ENCODE peak calls at places on chromosomes 1 and 21, in four cellular contexts. I is H1, Q is HCT116, K is HepG2. P is an unnamed sample.

GRCh38 chr21:25831300-25831699 is 96.5 kb downstream of the GABPA start:
- DNase-seq in I (no peak), Q (no peak), K (no peak), P (no peak)

GRCh38 chr1:170568197-170568596 is 36.2 kb downstream of the GORAB start:
- DNase-seq in I (no peak), Q (no peak), K (no peak), P (no peak)

GRCh38 chr1:43864111-43865045 is 69.2 kb upstream of the ARTN start:
- DNase-seq in I (no peak), Q (no peak), K (no peak), P (peak)

GRCh38 chr1:10680487-10680886 is 116.0 kb downstream of the CASZ1 start:
- DNase-seq in I (no peak), Q (no peak), K (no peak), P (peak)

GRCh38 chr21:42234464-42235241 is 15.7 kb downstream of the ABCG1 start:
- DNase-seq in I (no peak), Q (no peak), K (peak), P (peak)

GRCh38 chr1:232130815-232131474 is 499.0 kb downstream of the SIPA1L2 start:
- DNase-seq in I (no peak), Q (no peak), K (no peak), P (no peak)

GRCh38 chr1:93537924-93538323 is 90.0 kb downstream of the FNBP1L start:
- DNase-seq in I (no peak), Q (no peak), K (no peak), P (no peak)

GRCh38 chr1:11767932-11768704 is 6.1 kb downstream of the C1orf167 start:
- DNase-seq in I (no peak), Q (no peak), K (no peak), P (no peak)

GRCh38 chr1:241551759-241552638 is 19.8 kb downstream of the KMO start:
- DNase-seq in I (no peak), Q (no peak), K (no peak), P (peak)

GRCh38 chr1:45938029-45938428 is 134.6 kb downstream of the MAST2 start:
- DNase-seq in I (no peak), Q (no peak), K (no peak), P (no peak)

GRCh38 chr1:8137406-8138244 is 111.5 kb upstream of the ERRFI1 start:
- DNase-seq in I (no peak), Q (peak), K (peak), P (no peak)

GRCh38 chr1:190416239-190416638 is 61.4 kb downstream of the BRINP3 start:
- DNase-seq in I (no peak), Q (no peak), K (no peak), P (no peak)

GRCh38 chr1:38071530-38072266 is 25.1 kb upstream of the POU3F1 start:
- DNase-seq in I (no peak), Q (no peak), K (peak), P (peak)

GRCh38 chr1:170445096-170445495 is 86.9 kb upstream of the GORAB start:
- DNase-seq in I (no peak), Q (no peak), K (no peak), P (no peak)

GRCh38 chr1:205348559-205349477 is 7.9 kb downstream of the KLHDC8A start:
- DNase-seq in I (no peak), Q (no peak), K (no peak), P (no peak)

GRCh38 chr1:94239796-94240195 is 2.4 kb upstream of the ARHGAP29 start:
- DNase-seq in I (no peak), Q (no peak), K (no peak), P (no peak)

GRCh38 chr1:72285074-72285425 is 2.7 kb upstream of the NEGR1 start:
- DNase-seq in I (no peak), Q (no peak), K (no peak), P (no peak)

GRCh38 chr1:31705080-31705866 is 1.5 kb upstream of the COL16A1 start:
- DNase-seq in I (no peak), Q (no peak), K (peak), P (peak)

GRCh38 chr21:41148798-41149197 is 19.2 kb upstream of the BACE2 start:
- DNase-seq in I (no peak), Q (no peak), K (no peak), P (no peak)

GRCh38 chr1:235011064-235011598 is 117.5 kb downstream of the TOMM20 start:
- DNase-seq in I (no peak), Q (no peak), K (no peak), P (no peak)

DNA sequence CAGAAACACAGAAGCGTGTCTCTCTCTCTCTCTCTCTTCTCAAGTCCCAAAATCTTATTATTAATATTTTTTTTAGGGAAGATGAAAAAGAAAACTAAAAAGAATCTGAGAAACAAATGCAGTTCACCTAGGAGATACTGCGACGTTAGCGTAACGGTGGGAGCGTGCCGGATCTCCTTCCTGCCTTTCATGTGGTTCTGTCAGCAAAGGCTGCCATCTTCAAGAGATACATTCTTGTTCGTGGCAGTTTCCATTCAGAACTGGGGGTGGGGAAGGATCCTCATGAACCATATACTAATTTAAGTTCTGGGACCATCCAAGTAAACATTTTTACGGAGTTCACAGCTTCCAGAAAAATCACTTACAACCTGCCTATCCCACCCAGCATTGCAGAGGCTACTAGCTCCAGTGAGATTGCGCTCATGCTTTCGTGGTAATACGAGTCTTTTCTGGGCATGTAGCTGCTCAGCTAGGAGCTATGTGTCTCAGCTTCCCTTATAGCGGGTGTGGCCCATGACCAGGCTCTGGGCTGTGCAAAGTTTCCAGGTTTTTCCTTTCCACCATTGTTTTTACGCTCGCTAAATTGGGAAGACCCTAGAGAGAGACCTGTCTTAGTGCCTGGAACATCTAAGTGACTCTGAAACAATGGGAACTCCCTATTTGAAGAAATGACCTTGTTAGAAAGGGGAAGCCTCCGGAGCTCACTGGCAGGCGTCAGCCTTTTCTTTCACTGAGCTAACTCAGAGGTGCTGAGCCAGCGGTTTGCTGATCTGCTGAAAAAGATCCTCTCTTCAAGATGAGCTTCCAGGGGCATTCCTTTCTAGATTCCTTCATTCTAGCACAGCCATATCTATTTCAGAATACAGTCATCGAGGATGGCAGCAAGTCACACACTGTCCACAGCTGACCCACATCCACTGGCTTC is 17.3 kb downstream of the SLAMF1 start:
- DNase-seq in I (no peak), Q (no peak), K (no peak), P (no peak)
- TF ChIP-seq FOSL1 in I (no peak), Q (no peak), K (no peak), P (no peak)

DNA sequence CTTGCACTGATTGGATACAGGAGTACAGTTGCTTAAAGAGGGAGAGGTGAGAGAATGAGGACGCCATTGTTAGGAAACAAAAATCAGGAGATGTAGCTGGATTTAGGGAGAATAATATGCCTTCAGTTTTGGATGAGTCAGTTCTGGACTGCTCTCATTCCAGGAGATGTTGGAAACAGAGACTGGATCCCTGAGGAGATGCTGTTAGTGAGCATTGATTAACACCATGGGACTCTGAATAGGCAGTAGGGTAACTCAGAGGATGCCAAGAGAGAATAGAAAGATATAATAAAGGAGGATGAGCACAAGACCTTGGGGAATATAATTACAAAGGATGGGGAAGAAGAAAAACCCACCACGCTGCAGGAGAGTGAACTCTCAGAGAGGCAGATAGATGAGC is 10.3 kb downstream of the KCNJ15 start:
- DNase-seq in I (no peak), Q (no peak), K (no peak), P (no peak)
- TF ChIP-seq FOSL1 in I (no peak), Q (no peak), K (no peak), P (no peak)

DNA sequence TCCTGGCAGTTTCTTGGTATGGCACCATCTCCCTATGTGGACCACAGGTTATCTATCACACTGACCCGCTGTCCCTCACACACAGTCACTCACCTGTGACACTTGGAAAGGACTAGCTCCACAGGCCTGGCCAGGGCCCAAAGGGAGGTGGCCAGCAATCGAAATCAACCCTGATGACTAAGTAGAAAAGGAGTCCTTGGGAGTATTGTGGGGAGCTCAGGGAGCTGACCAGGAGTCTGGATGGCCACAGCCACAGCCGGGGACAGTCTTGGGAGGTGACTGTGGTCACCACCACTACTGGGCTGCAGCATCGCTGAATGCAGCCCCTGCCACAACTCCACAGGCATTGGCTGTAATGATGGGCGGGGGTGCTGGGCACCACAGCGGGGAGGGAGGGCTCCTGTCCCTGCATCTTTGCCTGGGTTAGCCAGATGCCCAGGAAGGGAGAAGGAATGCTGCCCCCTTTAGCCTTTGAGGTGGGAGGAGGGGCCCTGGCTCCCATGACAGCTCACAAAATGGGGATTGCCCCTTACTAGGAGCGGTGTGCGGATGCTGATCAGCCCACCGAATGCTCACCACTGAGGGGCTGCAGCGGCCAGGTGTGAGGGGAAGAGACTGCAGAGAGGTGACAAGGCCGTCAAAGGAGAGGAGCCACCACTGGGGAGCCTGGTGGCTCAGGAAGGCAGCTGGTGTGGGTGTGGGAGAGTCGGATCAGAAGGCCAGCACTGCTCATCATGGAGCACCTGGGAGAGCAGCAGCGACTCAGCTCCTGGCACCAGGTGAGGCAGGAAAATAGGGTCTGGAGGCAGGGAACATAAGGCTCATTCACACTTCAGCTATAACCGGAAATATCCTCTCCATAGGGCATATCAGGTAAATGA is 61.3 kb downstream of the H3-3A start:
- DNase-seq in I (no peak), Q (no peak), K (no peak), P (no peak)
- TF ChIP-seq FOSL1 in I (no peak), Q (no peak), K (no peak), P (no peak)

GRCh38 chr1:66413139-66413755 is 120.7 kb upstream of the SGIP1 start:
- DNase-seq in I (no peak), Q (no peak), K (no peak), P (no peak)

GRCh38 chr1:66415326-66415725 is 118.6 kb upstream of the SGIP1 start:
- DNase-seq in I (no peak), Q (no peak), K (no peak), P (no peak)

GRCh38 chr1:66415830-66416229 is 118.1 kb upstream of the SGIP1 start:
- DNase-seq in I (no peak), Q (no peak), K (no peak), P (no peak)

GRCh38 chr1:66416295-66416694 is 117.7 kb upstream of the SGIP1 start:
- DNase-seq in I (no peak), Q (no peak), K (no peak), P (no peak)

DNA sequence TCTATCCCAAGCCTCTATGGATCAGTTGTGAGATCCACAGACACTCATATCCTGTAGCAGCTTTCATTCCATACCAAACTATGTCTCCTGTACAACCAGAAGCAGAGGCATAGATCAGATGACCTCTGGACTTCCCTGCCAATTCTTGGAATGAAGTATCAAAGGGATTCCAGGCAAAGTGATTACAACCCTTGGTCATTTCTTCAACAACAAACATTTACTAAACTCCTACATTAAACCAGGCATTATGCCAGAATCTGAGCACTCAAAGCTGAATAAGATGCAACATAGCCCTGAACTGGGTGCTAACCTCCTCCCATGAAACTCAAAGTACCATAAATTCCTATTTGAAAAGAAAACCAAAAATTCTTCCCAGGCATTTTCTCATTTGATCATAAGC is 121.3 kb upstream of the SGIP1 start:
- DNase-seq in I (no peak), Q (no peak), K (no peak), P (no peak)
- TF ChIP-seq FOSL1 in I (no peak), Q (no peak), K (no peak), P (no peak)

GRCh38 chr1:2585318-2586092 is 1.1 kb upstream of the PRXL2B start:
- DNase-seq in I (no peak), Q (no peak), K (peak), P (peak)
- TF ChIP-seq FOSL1 in I (no peak), Q (no peak), K (no peak), P (no peak)

GRCh38 chr1:25999419-25999818 is 1.6 kb upstream of the PAFAH2 start:
- DNase-seq in I (no peak), Q (no peak), K (no peak), P (no peak)

GRCh38 chr1:25997759-25998074 is at the start of gene PAFAH2:
- DNase-seq in I (no peak), Q (no peak), K (no peak), P (no peak)

GRCh38 chr1:25998075-25998761 is 355 bp upstream of the PAFAH2 start:
- DNase-seq in I (peak), Q (peak), K (peak), P (peak)

GRCh38 chr1:25994402-25994801 is 3.5 kb downstream of the PAFAH2 start:
- DNase-seq in I (no peak), Q (no peak), K (no peak), P (no peak)

GRCh38 chr1:25996966-25997758 is 701 bp downstream of the PAFAH2 start:
- DNase-seq in I (no peak), Q (no peak), K (peak), P (peak)
- TF ChIP-seq FOSL1 in I (no peak), Q (no peak), K (no peak), P (no peak)

GRCh38 chr1:2787163-2787911 is 14.2 kb downstream of the TTC34 start:
- DNase-seq in I (no peak), Q (no peak), K (no peak), P (no peak)
- TF ChIP-seq FOSL1 in I (no peak), Q (no peak), K (no peak), P (no peak)

DNA sequence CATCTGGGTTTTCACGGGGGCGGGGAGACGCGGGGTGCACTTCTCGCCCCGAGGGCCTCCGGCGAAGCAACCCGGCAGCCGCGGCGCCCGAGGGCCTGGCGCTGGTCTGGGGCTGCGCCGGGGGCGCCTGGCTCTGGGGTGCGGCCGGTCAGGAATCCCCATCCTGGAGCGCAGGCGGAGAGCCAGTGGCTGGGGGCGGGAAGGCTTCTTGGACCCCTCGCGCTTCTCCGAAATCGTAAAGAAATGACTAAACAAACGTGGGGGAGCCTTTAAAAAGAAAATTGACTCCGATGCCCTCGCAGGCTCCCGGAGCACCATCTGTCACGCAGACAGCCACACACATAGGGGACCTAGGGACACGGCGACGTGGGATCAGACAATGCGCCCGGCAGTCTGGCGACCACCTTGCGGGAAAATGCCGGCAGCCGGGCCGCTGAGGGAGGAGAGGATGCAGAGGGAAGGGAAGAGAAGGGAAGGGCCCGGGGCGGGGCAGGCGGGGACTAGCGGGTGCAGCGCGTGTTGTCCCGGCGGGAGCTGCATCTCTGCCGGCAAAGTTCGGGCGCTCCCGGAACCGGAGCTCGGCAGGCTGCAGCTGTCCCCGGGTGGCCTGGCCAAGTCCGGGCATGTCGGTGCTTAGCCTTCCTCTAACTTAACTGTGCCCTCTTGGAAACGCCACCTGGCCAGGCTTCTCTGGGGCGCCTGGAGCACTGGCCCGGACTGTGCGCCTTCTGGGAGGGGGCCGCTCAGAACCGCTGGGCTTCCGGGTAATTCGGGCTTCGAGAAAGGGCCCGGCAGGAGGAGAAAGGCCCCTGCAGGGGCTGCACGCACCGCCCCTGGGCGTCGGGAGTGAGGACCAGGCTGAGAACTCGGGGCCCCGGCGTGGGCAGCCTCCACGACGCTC is 1.9 kb downstream of the NHLH2 start:
- DNase-seq in I (no peak), Q (no peak), K (no peak), P (no peak)
- TF ChIP-seq FOSL1 in I (no peak), Q (no peak), K (no peak), P (no peak)

P was measured in K562.